ENCODE peak calls at places on chromosomes 2 and 18, in five cellular contexts. One of them, this sample, is unnamed.

GRCh38 chr2:179344280-179344961 is 79.8 kb upstream of the SESTD1 start:
- DNase-seq in NCI-H82: no peak
- DNase-seq in ELR: peak; percentile 11
- DNase-seq in GM06990: no peak
- DNase-seq in NCI-H1436: peak; percentile 3
- DNase-seq in this sample: no peak

GRCh38 chr2:170321526-170321925 is 143.6 kb downstream of the MYO3B start:
- DNase-seq in NCI-H82: no peak
- DNase-seq in ELR: no peak
- DNase-seq in GM06990: no peak
- DNase-seq in NCI-H1436: no peak
- DNase-seq in this sample: no peak

GRCh38 chr2:127957240-127957639 is 70.6 kb downstream of the SAP130 start:
- DNase-seq in NCI-H82: no peak
- DNase-seq in ELR: no peak
- DNase-seq in GM06990: no peak
- DNase-seq in NCI-H1436: no peak
- DNase-seq in this sample: no peak

GRCh38 chr18:28175047-28175929 is 1.6 kb downstream of the CDH2 start:
- DNase-seq in NCI-H82: peak; percentile 40
- DNase-seq in ELR: peak; percentile 61
- DNase-seq in GM06990: no peak
- DNase-seq in NCI-H1436: no peak
- DNase-seq in this sample: no peak

GRCh38 chr18:10374615-10375295 is 79.7 kb upstream of the APCDD1 start:
- DNase-seq in NCI-H82: no peak
- DNase-seq in ELR: peak; percentile 46
- DNase-seq in GM06990: no peak
- DNase-seq in NCI-H1436: no peak
- DNase-seq in this sample: no peak

GRCh38 chr18:43322133-43322532 is 44.8 kb upstream of the SYT4 start:
- DNase-seq in NCI-H82: no peak
- DNase-seq in ELR: no peak
- DNase-seq in GM06990: no peak
- DNase-seq in NCI-H1436: no peak
- DNase-seq in this sample: no peak

GRCh38 chr2:191245046-191245868 is at the start of gene MYO1B:
- DNase-seq in NCI-H82: peak; percentile 92
- DNase-seq in ELR: peak; percentile 88
- DNase-seq in GM06990: peak; percentile 45
- DNase-seq in NCI-H1436: peak; percentile 82
- DNase-seq in this sample: peak; percentile 23

GRCh38 chr2:74379851-74380789 is at the start of gene DCTN1:
- DNase-seq in NCI-H82: peak; percentile 54
- DNase-seq in ELR: peak; percentile 72
- DNase-seq in GM06990: no peak
- DNase-seq in NCI-H1436: no peak
- DNase-seq in this sample: no peak

GRCh38 chr18:49974079-49974478 is 160.7 kb upstream of the ACAA2 start:
- DNase-seq in NCI-H82: no peak
- DNase-seq in ELR: no peak
- DNase-seq in GM06990: no peak
- DNase-seq in NCI-H1436: no peak
- DNase-seq in this sample: no peak

GRCh38 chr2:128058114-128058513 is 30.3 kb upstream of the SAP130 start:
- DNase-seq in NCI-H82: peak; percentile 98
- DNase-seq in ELR: no peak
- DNase-seq in GM06990: no peak
- DNase-seq in NCI-H1436: no peak
- DNase-seq in this sample: no peak

GRCh38 chr2:11312770-11313471 is 31.5 kb downstream of the ROCK2 start:
- DNase-seq in NCI-H82: no peak
- DNase-seq in ELR: no peak
- DNase-seq in GM06990: no peak
- DNase-seq in NCI-H1436: no peak
- DNase-seq in this sample: no peak

GRCh38 chr2:217937446-217937845 is 65.3 kb downstream of the TNS1 start:
- DNase-seq in NCI-H82: peak; percentile 31
- DNase-seq in ELR: no peak
- DNase-seq in GM06990: no peak
- DNase-seq in NCI-H1436: no peak
- DNase-seq in this sample: no peak

GRCh38 chr18:43692291-43692690 is 415.0 kb upstream of the SYT4 start:
- DNase-seq in NCI-H82: no peak
- DNase-seq in ELR: no peak
- DNase-seq in GM06990: no peak
- DNase-seq in NCI-H1436: no peak
- DNase-seq in this sample: no peak

GRCh38 chr2:38037757-38038615 is 38.0 kb downstream of the CYP1B1 start:
- DNase-seq in NCI-H82: no peak
- DNase-seq in ELR: peak; percentile 58
- DNase-seq in GM06990: peak; percentile 89
- DNase-seq in NCI-H1436: no peak
- DNase-seq in this sample: no peak

GRCh38 chr2:227325824-227326195 is 759 bp downstream of the MFF start:
- DNase-seq in NCI-H82: peak; percentile 60
- DNase-seq in ELR: peak; percentile 67
- DNase-seq in GM06990: peak; percentile 69
- DNase-seq in NCI-H1436: no peak
- DNase-seq in this sample: no peak

GRCh38 chr2:221124542-221125235 is 447.4 kb downstream of the EPHA4 start:
- DNase-seq in NCI-H82: peak; percentile 39
- DNase-seq in ELR: no peak
- DNase-seq in GM06990: no peak
- DNase-seq in NCI-H1436: peak; percentile 83
- DNase-seq in this sample: no peak

GRCh38 chr18:36130039-36130831 is 536 bp downstream of the ELP2 start:
- DNase-seq in NCI-H82: peak; percentile 3
- DNase-seq in ELR: peak; percentile 18
- DNase-seq in GM06990: no peak
- DNase-seq in NCI-H1436: no peak
- DNase-seq in this sample: no peak

GRCh38 chr18:62566199-62566598 is 43.4 kb downstream of the ZCCHC2 start:
- DNase-seq in NCI-H82: peak; percentile 20
- DNase-seq in ELR: peak; percentile 39
- DNase-seq in GM06990: no peak
- DNase-seq in NCI-H1436: no peak
- DNase-seq in this sample: no peak

GRCh38 chr2:159090514-159091201 is 122.2 kb downstream of the TANC1 start:
- DNase-seq in NCI-H82: no peak
- DNase-seq in ELR: peak; percentile 53
- DNase-seq in GM06990: no peak
- DNase-seq in NCI-H1436: no peak
- DNase-seq in this sample: no peak

GRCh38 chr2:5183031-5183430 is 509.2 kb upstream of the SOX11 start:
- DNase-seq in NCI-H82: no peak
- DNase-seq in ELR: no peak
- DNase-seq in GM06990: no peak
- DNase-seq in NCI-H1436: no peak
- DNase-seq in this sample: no peak

GRCh38 chr18:22044474-22045220 is 124.7 kb upstream of the GATA6 start:
- DNase-seq in NCI-H82: no peak
- DNase-seq in ELR: no peak
- DNase-seq in GM06990: no peak
- DNase-seq in NCI-H1436: no peak
- DNase-seq in this sample: no peak

GRCh38 chr2:85905891-85906290 is 17.1 kb upstream of the ST3GAL5 start:
- DNase-seq in NCI-H82: no peak
- DNase-seq in ELR: no peak
- DNase-seq in GM06990: no peak
- DNase-seq in NCI-H1436: no peak
- DNase-seq in this sample: no peak

GRCh38 chr2:134411279-134411827 is 157.5 kb downstream of the MGAT5 start:
- DNase-seq in NCI-H82: peak; percentile 86
- DNase-seq in ELR: no peak
- DNase-seq in GM06990: peak; percentile 3
- DNase-seq in NCI-H1436: peak; percentile 72
- DNase-seq in this sample: no peak

GRCh38 chr18:31943895-31944816 is 1.2 kb upstream of the TRAPPC8 start:
- DNase-seq in NCI-H82: no peak
- DNase-seq in ELR: no peak
- DNase-seq in GM06990: peak; percentile 5
- DNase-seq in NCI-H1436: no peak
- DNase-seq in this sample: no peak

GRCh38 chr2:218957685-218958084 is 1.8 kb upstream of the CDK5R2 start:
- DNase-seq in NCI-H82: no peak
- DNase-seq in ELR: no peak
- DNase-seq in GM06990: no peak
- DNase-seq in NCI-H1436: no peak
- DNase-seq in this sample: no peak

GRCh38 chr2:66717491-66717890 is 282.6 kb downstream of the MEIS1 start:
- DNase-seq in NCI-H82: peak; percentile 54
- DNase-seq in ELR: no peak
- DNase-seq in GM06990: no peak
- DNase-seq in NCI-H1436: no peak
- DNase-seq in this sample: no peak

GRCh38 chr2:25877431-25878360 is 591 bp downstream of the ASXL2 start:
- DNase-seq in NCI-H82: peak; percentile 77
- DNase-seq in ELR: peak; percentile 71
- DNase-seq in GM06990: peak; percentile 69
- DNase-seq in NCI-H1436: peak; percentile 30
- DNase-seq in this sample: peak; percentile 70

GRCh38 chr18:36181898-36182506 is 5.3 kb upstream of the MOCOS start:
- DNase-seq in NCI-H82: no peak
- DNase-seq in ELR: no peak
- DNase-seq in GM06990: no peak
- DNase-seq in NCI-H1436: no peak
- DNase-seq in this sample: no peak

GRCh38 chr2:228556707-228557106 is 375.2 kb upstream of the SPHKAP start:
- DNase-seq in NCI-H82: no peak
- DNase-seq in ELR: peak; percentile 68
- DNase-seq in GM06990: no peak
- DNase-seq in NCI-H1436: no peak
- DNase-seq in this sample: no peak

GRCh38 chr2:240620859-240621258 is 4.4 kb upstream of the GPR35 start:
- DNase-seq in NCI-H82: no peak
- DNase-seq in ELR: no peak
- DNase-seq in GM06990: no peak
- DNase-seq in NCI-H1436: no peak
- DNase-seq in this sample: peak; percentile 52

GRCh38 chr2:206164261-206164862 is 4.7 kb downstream of the EEF1B2 start:
- DNase-seq in NCI-H82: peak; percentile 53
- DNase-seq in ELR: peak; percentile 66
- DNase-seq in GM06990: no peak
- DNase-seq in NCI-H1436: peak; percentile 13
- DNase-seq in this sample: peak; percentile 37

GRCh38 chr2:124333789-124334188 is 308.7 kb downstream of the CNTNAP5 start:
- DNase-seq in NCI-H82: no peak
- DNase-seq in ELR: no peak
- DNase-seq in GM06990: no peak
- DNase-seq in NCI-H1436: no peak
- DNase-seq in this sample: no peak

GRCh38 chr2:61793389-61793836 is 60.4 kb downstream of the FAM161A start:
- DNase-seq in NCI-H82: peak; percentile 79
- DNase-seq in ELR: peak; percentile 80
- DNase-seq in GM06990: peak; percentile 57
- DNase-seq in NCI-H1436: peak; percentile 45
- DNase-seq in this sample: peak; percentile 80

GRCh38 chr18:48693625-48694262 is 154.9 kb downstream of the CTIF start:
- DNase-seq in NCI-H82: no peak
- DNase-seq in ELR: peak; percentile 47
- DNase-seq in GM06990: no peak
- DNase-seq in NCI-H1436: no peak
- DNase-seq in this sample: no peak

GRCh38 chr2:46873632-46874068 is 42.0 kb downstream of the MCFD2 start:
- DNase-seq in NCI-H82: no peak
- DNase-seq in ELR: peak; percentile 98
- DNase-seq in GM06990: no peak
- DNase-seq in NCI-H1436: no peak
- DNase-seq in this sample: no peak

GRCh38 chr2:12778369-12778768 is 61.6 kb downstream of the TRIB2 start:
- DNase-seq in NCI-H82: no peak
- DNase-seq in ELR: no peak
- DNase-seq in GM06990: no peak
- DNase-seq in NCI-H1436: no peak
- DNase-seq in this sample: no peak

GRCh38 chr18:2683055-2683454 is 27.5 kb downstream of the SMCHD1 start:
- DNase-seq in NCI-H82: no peak
- DNase-seq in ELR: no peak
- DNase-seq in GM06990: no peak
- DNase-seq in NCI-H1436: no peak
- DNase-seq in this sample: no peak